ENCODE peak calls at places on chromosomes 3 and 15, in five cellular contexts. K, N, S, V and R are unnamed samples.

GRCh38 chr3:196602673-196603072 is 34.2 kb downstream of the FBXO45 start:
- DNase-seq in V (no peak), S (no peak), N (no peak), K (no peak), R (no peak)

GRCh38 chr3:151009981-151010380 is 37.5 kb upstream of the CLRN1 start:
- DNase-seq in K (peak; percentile 21), N (no peak), S (no peak), V (no peak), R (no peak)

GRCh38 chr3:58009026-58009748 is 965 bp downstream of the FLNB start:
- DNase-seq in N (peak; percentile 67), V (no peak), S (peak; percentile 54), K (peak; percentile 62), R (no peak)

GRCh38 chr15:26365077-26365476 is 407.8 kb downstream of the GABRB3 start:
- DNase-seq in K (peak; percentile 23), N (no peak), V (no peak), S (no peak), R (no peak)

GRCh38 chr3:72444642-72445223 is 403.5 kb downstream of the SHQ1 start:
- DNase-seq in N (no peak), S (no peak), K (no peak), V (peak; percentile 37), R (no peak)

GRCh38 chr3:4351164-4351855 is 48.1 kb downstream of the SETMAR start:
- DNase-seq in V (peak; percentile 68), K (no peak), S (no peak), N (no peak), R (no peak)

GRCh38 chr3:38019658-38020341 is 9.6 kb downstream of the PLCD1 start:
- DNase-seq in V (no peak), S (no peak), K (no peak), N (peak; percentile 62), R (no peak)

GRCh38 chr3:56468184-56469106 is at the start of gene ERC2:
- DNase-seq in V (peak; percentile 38), N (no peak), S (peak; percentile 25), K (peak; percentile 96), R (peak; percentile 14)

GRCh38 chr3:69941439-69942176 is 57.9 kb upstream of the SAMMSON start:
- DNase-seq in N (no peak), V (no peak), S (no peak), K (no peak), R (peak; percentile 63)

GRCh38 chr15:60704129-60704528 is 225.2 kb upstream of the ICE2 start:
- DNase-seq in V (no peak), S (no peak), K (no peak), N (no peak), R (no peak)

GRCh38 chr3:190399677-190400076 is 11.7 kb downstream of the CLDN16 start:
- DNase-seq in N (no peak), S (no peak), V (no peak), K (no peak), R (no peak)

GRCh38 chr3:5298453-5298852 is 110.9 kb downstream of the EDEM1 start:
- DNase-seq in K (no peak), V (no peak), S (no peak), N (no peak), R (no peak)

GRCh38 chr15:60583194-60583593 is 104.3 kb upstream of the ICE2 start:
- DNase-seq in K (no peak), S (no peak), V (no peak), N (no peak), R (no peak)

GRCh38 chr3:48684480-48685143 is 1.1 kb downstream of the NCKIPSD start:
- DNase-seq in K (peak; percentile 32), S (peak; percentile 60), V (no peak), N (peak; percentile 78), R (no peak)

GRCh38 chr3:131549340-131549739 is 46.6 kb upstream of the MRPL3 start:
- DNase-seq in K (peak; percentile 42), S (no peak), N (no peak), V (no peak), R (no peak)

GRCh38 chr3:158492685-158493084 is 78.3 kb upstream of the MLF1 start:
- DNase-seq in V (no peak), N (no peak), K (no peak), S (no peak), R (no peak)

GRCh38 chr3:170909129-170909903 is 879 bp upstream of the EIF5A2 start:
- DNase-seq in S (no peak), K (no peak), V (peak; percentile 97), N (peak; percentile 62), R (no peak)

GRCh38 chr3:122112754-122113153 is 57.6 kb downstream of the CD86 start:
- DNase-seq in N (no peak), K (no peak), V (no peak), S (no peak), R (no peak)
- TF ChIP-seq CTCF in N (no peak), K (peak; percentile 12), V (no peak), S (no peak), R (no peak)

DNA sequence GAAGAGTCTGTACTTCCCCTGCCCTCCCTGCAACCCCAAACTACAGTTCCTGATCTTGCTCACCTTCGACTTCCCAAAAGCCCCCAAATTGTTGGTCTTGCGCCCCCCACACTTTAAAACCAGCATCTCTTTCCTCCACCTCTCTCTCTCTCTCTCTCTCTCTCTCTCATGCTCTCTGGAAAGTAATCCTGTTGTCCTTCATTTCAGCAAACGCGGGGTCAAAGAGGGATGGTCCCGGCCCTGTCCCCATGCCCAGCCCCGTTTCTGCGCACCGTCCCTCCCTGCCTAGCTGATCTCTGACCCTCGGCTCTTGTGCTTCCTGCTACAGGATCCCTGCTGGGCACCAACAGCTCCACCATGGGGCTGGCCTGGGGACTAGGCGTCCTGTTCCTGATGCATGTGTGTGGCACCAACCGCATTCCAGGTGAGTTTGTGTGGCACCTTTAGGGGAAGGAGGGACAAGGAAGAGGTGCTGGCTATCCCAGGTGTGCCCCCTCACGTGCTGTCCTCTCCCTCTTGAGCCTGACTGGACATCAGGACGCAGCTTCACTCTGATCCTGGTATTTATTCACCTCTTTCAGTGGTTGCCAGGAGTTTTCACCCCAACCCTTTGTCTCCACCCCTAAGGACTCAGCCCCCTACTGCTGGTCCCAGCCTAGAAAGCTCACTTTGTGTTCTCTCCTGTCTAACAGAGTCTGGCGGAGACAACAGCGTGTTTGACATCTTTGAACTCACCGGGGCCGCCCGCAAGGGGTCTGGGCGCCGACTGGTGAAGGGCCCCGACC is 814 bp downstream of the THBS1 start:
- DNase-seq in N (peak; percentile 88), S (peak; percentile 80), V (peak; percentile 42), K (peak; percentile 73), R (no peak)
- H3K4me3 ChIP-seq in N (peak overlapping the region; percentile 67), S (peak overlapping the region; percentile 48), V (peak overlapping the region; percentile 73), K (peak overlapping the region; percentile 78), R (peak overlapping the region; percentile 62)

DNA sequence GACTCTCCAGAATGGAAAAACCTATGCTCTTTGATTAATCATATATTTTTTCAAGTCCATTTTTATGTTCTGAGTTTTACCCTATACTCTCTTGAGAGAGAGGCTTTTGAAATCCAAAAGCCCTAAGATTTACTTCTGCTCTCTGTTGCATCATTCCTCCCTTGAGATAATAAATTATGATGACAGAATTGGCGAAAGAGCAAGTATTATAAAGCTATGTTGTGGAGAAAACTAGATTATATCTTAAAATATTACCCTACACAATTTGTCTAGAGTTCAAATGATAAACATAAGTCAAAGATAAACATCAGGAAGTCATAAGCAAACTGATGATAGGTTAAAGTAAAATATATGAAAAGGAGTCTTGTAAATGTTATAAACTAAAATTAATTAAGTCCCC is 293.4 kb upstream of the MME start:
- DNase-seq in K (no peak), V (no peak), N (no peak), S (no peak), R (no peak)
- H3K27me3 ChIP-seq in K (no peaks in the 10 kb centered on the region), V (no peaks in the 10 kb centered on the region), N (no peaks in the 10 kb centered on the region), S (no peaks in the 10 kb centered on the region), R (no peaks in the 10 kb centered on the region)

GRCh38 chr15:101008158-101009139 is 89.3 kb downstream of the LRRK1 start:
- DNase-seq in S (peak; percentile 85), V (peak; percentile 79), N (peak; percentile 88), K (peak; percentile 88), R (peak; percentile 56)
- TF ChIP-seq CTCF in S (peak; percentile 97), V (peak; percentile 96), N (peak; percentile 99), K (peak; percentile 93), R (peak; percentile 99)

DNA sequence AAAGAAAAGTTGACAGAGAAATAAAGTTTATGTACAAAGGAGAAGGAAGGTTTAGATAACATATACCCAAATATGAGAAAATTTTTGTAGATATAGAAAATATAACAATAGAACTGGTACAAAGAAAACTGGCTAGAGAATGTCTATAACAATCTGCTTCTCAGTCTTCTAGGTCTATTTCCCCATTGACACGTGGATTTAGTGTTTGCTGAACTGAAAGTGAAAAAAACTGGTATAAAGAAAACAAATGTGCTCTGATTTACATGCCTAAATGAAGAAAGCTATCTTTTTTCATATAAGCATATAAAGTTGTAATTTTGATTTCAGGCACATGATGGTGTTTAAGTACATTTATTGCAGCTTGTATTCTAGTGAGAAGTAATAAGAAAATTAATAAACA is 9.8 kb downstream of the KCNMB2 start:
- DNase-seq in S (no peak), N (no peak), K (no peak), V (no peak), R (no peak)
- H3K4me3 ChIP-seq in S (no peak overlapping the region), N (no peak overlapping the region), K (no peak overlapping the region), V (no peak overlapping the region), R (no peak overlapping the region)

GRCh38 chr3:21901504-21901903 is 150.5 kb upstream of the ZNF385D start:
- DNase-seq in N (no peak), V (no peak), S (no peak), K (no peak), R (no peak)

GRCh38 chr3:21902956-21903355 is 151.9 kb upstream of the ZNF385D start:
- DNase-seq in K (no peak), N (no peak), V (no peak), S (no peak), R (no peak)
- H3K27me3 ChIP-seq in K (no peaks in the 10 kb centered on the region), N (no peaks in the 10 kb centered on the region), V (no peaks in the 10 kb centered on the region), S (no peaks in the 10 kb centered on the region), R (no peaks in the 10 kb centered on the region)

GRCh38 chr3:177551431-177551836 is 354.2 kb upstream of the TBL1XR1 start:
- DNase-seq in K (no peak), V (no peak), N (no peak), S (no peak), R (no peak)
- TF ChIP-seq CTCF in K (peak; percentile 24), V (no peak), N (no peak), S (no peak), R (no peak)

GRCh38 chr3:141285570-141285969 is 53.9 kb downstream of the PXYLP1 start:
- DNase-seq in N (no peak), V (no peak), K (no peak), S (no peak), R (no peak)
- H3K4me3 ChIP-seq in N (no peak overlapping the region), V (no peak overlapping the region), K (no peak overlapping the region), S (no peak overlapping the region), R (no peak overlapping the region)

GRCh38 chr15:49898097-49898496 is 220.9 kb downstream of the ATP8B4 start:
- DNase-seq in V (no peak), K (no peak), N (no peak), S (no peak), R (no peak)
- H3K27me3 ChIP-seq in V (no peaks in the 10 kb centered on the region), K (no peaks in the 10 kb centered on the region), N (no peaks in the 10 kb centered on the region), S (no peaks in the 10 kb centered on the region), R (no peaks in the 10 kb centered on the region)